ENCODE peak calls at places on chromosomes 6 and 20, in six cellular contexts. One of them, this sample, is unnamed.

GRCh38 chr6:71405416-71405815 is 116.8 kb downstream of the OGFRL1 start:
- ATAC-seq in gastroesophageal sphincter: no peak
- ATAC-seq in right cardiac atrium: no peak
- ATAC-seq in stimulated activated naive CD8-positive, alpha-beta T cell treated with anti-CD3 and anti-CD28 coated beads, Interleukin-15, amount 100 ng/mL, for 72 hours: no peak
- ATAC-seq in lung: no peak
- ATAC-seq in activated naive CD8-positive, alpha-beta T cell treated with anti-CD3 and anti-CD28 coated beads, Interleukin-2, amount 50 U/mL, for 24 hours: no peak
- ATAC-seq in this sample: no peak

GRCh38 chr6:113015249-113015648 is 668.1 kb downstream of the RFPL4B start:
- ATAC-seq in gastroesophageal sphincter: no peak
- ATAC-seq in right cardiac atrium: no peak
- ATAC-seq in stimulated activated naive CD8-positive, alpha-beta T cell treated with anti-CD3 and anti-CD28 coated beads, Interleukin-15, amount 100 ng/mL, for 72 hours: no peak
- ATAC-seq in lung: no peak
- ATAC-seq in activated naive CD8-positive, alpha-beta T cell treated with anti-CD3 and anti-CD28 coated beads, Interleukin-2, amount 50 U/mL, for 24 hours: no peak
- ATAC-seq in this sample: no peak

GRCh38 chr6:136989591-136990578 is 54.9 kb downstream of the IL20RA start:
- ATAC-seq in gastroesophageal sphincter: peak
- ATAC-seq in right cardiac atrium: peak
- ATAC-seq in stimulated activated naive CD8-positive, alpha-beta T cell treated with anti-CD3 and anti-CD28 coated beads, Interleukin-15, amount 100 ng/mL, for 72 hours: peak
- ATAC-seq in lung: peak
- ATAC-seq in activated naive CD8-positive, alpha-beta T cell treated with anti-CD3 and anti-CD28 coated beads, Interleukin-2, amount 50 U/mL, for 24 hours: peak
- ATAC-seq in this sample: peak

GRCh38 chr6:111096246-111096645 is 8.9 kb downstream of the SLC16A10 start:
- ATAC-seq in gastroesophageal sphincter: no peak
- ATAC-seq in right cardiac atrium: no peak
- ATAC-seq in stimulated activated naive CD8-positive, alpha-beta T cell treated with anti-CD3 and anti-CD28 coated beads, Interleukin-15, amount 100 ng/mL, for 72 hours: peak
- ATAC-seq in lung: no peak
- ATAC-seq in activated naive CD8-positive, alpha-beta T cell treated with anti-CD3 and anti-CD28 coated beads, Interleukin-2, amount 50 U/mL, for 24 hours: no peak
- ATAC-seq in this sample: no peak

GRCh38 chr20:48728042-48728837 is 99.6 kb downstream of the PREX1 start:
- ATAC-seq in gastroesophageal sphincter: no peak
- ATAC-seq in right cardiac atrium: no peak
- ATAC-seq in stimulated activated naive CD8-positive, alpha-beta T cell treated with anti-CD3 and anti-CD28 coated beads, Interleukin-15, amount 100 ng/mL, for 72 hours: no peak
- ATAC-seq in lung: no peak
- ATAC-seq in activated naive CD8-positive, alpha-beta T cell treated with anti-CD3 and anti-CD28 coated beads, Interleukin-2, amount 50 U/mL, for 24 hours: no peak
- ATAC-seq in this sample: no peak

GRCh38 chr6:136525586-136526195 is 24.5 kb downstream of the MAP7 start:
- ATAC-seq in gastroesophageal sphincter: no peak
- ATAC-seq in right cardiac atrium: no peak
- ATAC-seq in stimulated activated naive CD8-positive, alpha-beta T cell treated with anti-CD3 and anti-CD28 coated beads, Interleukin-15, amount 100 ng/mL, for 72 hours: no peak
- ATAC-seq in lung: no peak
- ATAC-seq in activated naive CD8-positive, alpha-beta T cell treated with anti-CD3 and anti-CD28 coated beads, Interleukin-2, amount 50 U/mL, for 24 hours: peak
- ATAC-seq in this sample: no peak

GRCh38 chr6:157946053-157946617 is 35.5 kb upstream of the SYNJ2 start:
- ATAC-seq in gastroesophageal sphincter: no peak
- ATAC-seq in right cardiac atrium: peak
- ATAC-seq in stimulated activated naive CD8-positive, alpha-beta T cell treated with anti-CD3 and anti-CD28 coated beads, Interleukin-15, amount 100 ng/mL, for 72 hours: no peak
- ATAC-seq in lung: no peak
- ATAC-seq in activated naive CD8-positive, alpha-beta T cell treated with anti-CD3 and anti-CD28 coated beads, Interleukin-2, amount 50 U/mL, for 24 hours: no peak
- ATAC-seq in this sample: no peak

GRCh38 chr20:15561707-15562106 is 1011.5 kb downstream of the KIF16B start:
- ATAC-seq in gastroesophageal sphincter: no peak
- ATAC-seq in right cardiac atrium: no peak
- ATAC-seq in stimulated activated naive CD8-positive, alpha-beta T cell treated with anti-CD3 and anti-CD28 coated beads, Interleukin-15, amount 100 ng/mL, for 72 hours: no peak
- ATAC-seq in lung: no peak
- ATAC-seq in activated naive CD8-positive, alpha-beta T cell treated with anti-CD3 and anti-CD28 coated beads, Interleukin-2, amount 50 U/mL, for 24 hours: no peak
- ATAC-seq in this sample: no peak

GRCh38 chr20:56630086-56630493 is 984 bp downstream of the TFAP2C start:
- ATAC-seq in gastroesophageal sphincter: peak
- ATAC-seq in right cardiac atrium: peak
- ATAC-seq in stimulated activated naive CD8-positive, alpha-beta T cell treated with anti-CD3 and anti-CD28 coated beads, Interleukin-15, amount 100 ng/mL, for 72 hours: peak
- ATAC-seq in lung: peak
- ATAC-seq in activated naive CD8-positive, alpha-beta T cell treated with anti-CD3 and anti-CD28 coated beads, Interleukin-2, amount 50 U/mL, for 24 hours: no peak
- ATAC-seq in this sample: no peak

GRCh38 chr20:18006684-18007083 is 37.9 kb downstream of the MGME1 start:
- ATAC-seq in gastroesophageal sphincter: no peak
- ATAC-seq in right cardiac atrium: no peak
- ATAC-seq in stimulated activated naive CD8-positive, alpha-beta T cell treated with anti-CD3 and anti-CD28 coated beads, Interleukin-15, amount 100 ng/mL, for 72 hours: no peak
- ATAC-seq in lung: no peak
- ATAC-seq in activated naive CD8-positive, alpha-beta T cell treated with anti-CD3 and anti-CD28 coated beads, Interleukin-2, amount 50 U/mL, for 24 hours: no peak
- ATAC-seq in this sample: no peak

GRCh38 chr6:53244532-53244931 is 95.9 kb upstream of the GCM1 start:
- ATAC-seq in gastroesophageal sphincter: no peak
- ATAC-seq in right cardiac atrium: no peak
- ATAC-seq in stimulated activated naive CD8-positive, alpha-beta T cell treated with anti-CD3 and anti-CD28 coated beads, Interleukin-15, amount 100 ng/mL, for 72 hours: no peak
- ATAC-seq in lung: no peak
- ATAC-seq in activated naive CD8-positive, alpha-beta T cell treated with anti-CD3 and anti-CD28 coated beads, Interleukin-2, amount 50 U/mL, for 24 hours: no peak
- ATAC-seq in this sample: peak

GRCh38 chr6:151757506-151757955 is 50.0 kb upstream of the ESR1 start:
- ATAC-seq in gastroesophageal sphincter: peak
- ATAC-seq in right cardiac atrium: no peak
- ATAC-seq in stimulated activated naive CD8-positive, alpha-beta T cell treated with anti-CD3 and anti-CD28 coated beads, Interleukin-15, amount 100 ng/mL, for 72 hours: peak
- ATAC-seq in lung: no peak
- ATAC-seq in activated naive CD8-positive, alpha-beta T cell treated with anti-CD3 and anti-CD28 coated beads, Interleukin-2, amount 50 U/mL, for 24 hours: peak
- ATAC-seq in this sample: peak

GRCh38 chr6:122422614-122423267 is 23.3 kb downstream of the HSF2 start:
- ATAC-seq in gastroesophageal sphincter: no peak
- ATAC-seq in right cardiac atrium: no peak
- ATAC-seq in stimulated activated naive CD8-positive, alpha-beta T cell treated with anti-CD3 and anti-CD28 coated beads, Interleukin-15, amount 100 ng/mL, for 72 hours: peak
- ATAC-seq in lung: no peak
- ATAC-seq in activated naive CD8-positive, alpha-beta T cell treated with anti-CD3 and anti-CD28 coated beads, Interleukin-2, amount 50 U/mL, for 24 hours: peak
- ATAC-seq in this sample: no peak

GRCh38 chr6:135814043-135814442 is 37.5 kb upstream of the PDE7B start:
- ATAC-seq in gastroesophageal sphincter: no peak
- ATAC-seq in right cardiac atrium: no peak
- ATAC-seq in stimulated activated naive CD8-positive, alpha-beta T cell treated with anti-CD3 and anti-CD28 coated beads, Interleukin-15, amount 100 ng/mL, for 72 hours: no peak
- ATAC-seq in lung: no peak
- ATAC-seq in activated naive CD8-positive, alpha-beta T cell treated with anti-CD3 and anti-CD28 coated beads, Interleukin-2, amount 50 U/mL, for 24 hours: no peak
- ATAC-seq in this sample: no peak

GRCh38 chr6:6686748-6687601 is 98.5 kb downstream of the LY86 start:
- ATAC-seq in gastroesophageal sphincter: peak
- ATAC-seq in right cardiac atrium: peak
- ATAC-seq in stimulated activated naive CD8-positive, alpha-beta T cell treated with anti-CD3 and anti-CD28 coated beads, Interleukin-15, amount 100 ng/mL, for 72 hours: no peak
- ATAC-seq in lung: peak
- ATAC-seq in activated naive CD8-positive, alpha-beta T cell treated with anti-CD3 and anti-CD28 coated beads, Interleukin-2, amount 50 U/mL, for 24 hours: no peak
- ATAC-seq in this sample: no peak

GRCh38 chr20:47036091-47036880 is 141.6 kb downstream of the EYA2 start:
- ATAC-seq in gastroesophageal sphincter: no peak
- ATAC-seq in right cardiac atrium: peak
- ATAC-seq in stimulated activated naive CD8-positive, alpha-beta T cell treated with anti-CD3 and anti-CD28 coated beads, Interleukin-15, amount 100 ng/mL, for 72 hours: no peak
- ATAC-seq in lung: no peak
- ATAC-seq in activated naive CD8-positive, alpha-beta T cell treated with anti-CD3 and anti-CD28 coated beads, Interleukin-2, amount 50 U/mL, for 24 hours: no peak
- ATAC-seq in this sample: no peak

GRCh38 chr20:44480097-44480496 is 4.4 kb downstream of the TTPAL start:
- ATAC-seq in gastroesophageal sphincter: no peak
- ATAC-seq in right cardiac atrium: no peak
- ATAC-seq in stimulated activated naive CD8-positive, alpha-beta T cell treated with anti-CD3 and anti-CD28 coated beads, Interleukin-15, amount 100 ng/mL, for 72 hours: no peak
- ATAC-seq in lung: no peak
- ATAC-seq in activated naive CD8-positive, alpha-beta T cell treated with anti-CD3 and anti-CD28 coated beads, Interleukin-2, amount 50 U/mL, for 24 hours: no peak
- ATAC-seq in this sample: no peak

GRCh38 chr6:37512400-37512958 is 12.8 kb upstream of the CCDC167 start:
- ATAC-seq in gastroesophageal sphincter: no peak
- ATAC-seq in right cardiac atrium: no peak
- ATAC-seq in stimulated activated naive CD8-positive, alpha-beta T cell treated with anti-CD3 and anti-CD28 coated beads, Interleukin-15, amount 100 ng/mL, for 72 hours: no peak
- ATAC-seq in lung: no peak
- ATAC-seq in activated naive CD8-positive, alpha-beta T cell treated with anti-CD3 and anti-CD28 coated beads, Interleukin-2, amount 50 U/mL, for 24 hours: no peak
- ATAC-seq in this sample: no peak

GRCh38 chr6:33692760-33693158 is 18.7 kb downstream of the UQCC2 start:
- ATAC-seq in gastroesophageal sphincter: no peak
- ATAC-seq in right cardiac atrium: no peak
- ATAC-seq in stimulated activated naive CD8-positive, alpha-beta T cell treated with anti-CD3 and anti-CD28 coated beads, Interleukin-15, amount 100 ng/mL, for 72 hours: peak
- ATAC-seq in lung: no peak
- ATAC-seq in activated naive CD8-positive, alpha-beta T cell treated with anti-CD3 and anti-CD28 coated beads, Interleukin-2, amount 50 U/mL, for 24 hours: peak
- ATAC-seq in this sample: peak

GRCh38 chr6:130513770-130514169 is 148.0 kb downstream of the TMEM200A start:
- ATAC-seq in gastroesophageal sphincter: no peak
- ATAC-seq in right cardiac atrium: no peak
- ATAC-seq in stimulated activated naive CD8-positive, alpha-beta T cell treated with anti-CD3 and anti-CD28 coated beads, Interleukin-15, amount 100 ng/mL, for 72 hours: peak
- ATAC-seq in lung: peak
- ATAC-seq in activated naive CD8-positive, alpha-beta T cell treated with anti-CD3 and anti-CD28 coated beads, Interleukin-2, amount 50 U/mL, for 24 hours: peak
- ATAC-seq in this sample: peak

GRCh38 chr6:24949020-24949569 is 13.3 kb upstream of the RIPOR2 start:
- ATAC-seq in gastroesophageal sphincter: no peak
- ATAC-seq in right cardiac atrium: no peak
- ATAC-seq in stimulated activated naive CD8-positive, alpha-beta T cell treated with anti-CD3 and anti-CD28 coated beads, Interleukin-15, amount 100 ng/mL, for 72 hours: peak
- ATAC-seq in lung: no peak
- ATAC-seq in activated naive CD8-positive, alpha-beta T cell treated with anti-CD3 and anti-CD28 coated beads, Interleukin-2, amount 50 U/mL, for 24 hours: peak
- ATAC-seq in this sample: peak

GRCh38 chr20:57391439-57392129 is 388 bp downstream of the RBM38 start:
- ATAC-seq in gastroesophageal sphincter: peak
- ATAC-seq in right cardiac atrium: no peak
- ATAC-seq in stimulated activated naive CD8-positive, alpha-beta T cell treated with anti-CD3 and anti-CD28 coated beads, Interleukin-15, amount 100 ng/mL, for 72 hours: peak
- ATAC-seq in lung: no peak
- ATAC-seq in activated naive CD8-positive, alpha-beta T cell treated with anti-CD3 and anti-CD28 coated beads, Interleukin-2, amount 50 U/mL, for 24 hours: peak
- ATAC-seq in this sample: peak

GRCh38 chr6:136326038-136326561 is 36.5 kb upstream of the BCLAF1 start:
- ATAC-seq in gastroesophageal sphincter: no peak
- ATAC-seq in right cardiac atrium: peak
- ATAC-seq in stimulated activated naive CD8-positive, alpha-beta T cell treated with anti-CD3 and anti-CD28 coated beads, Interleukin-15, amount 100 ng/mL, for 72 hours: no peak
- ATAC-seq in lung: no peak
- ATAC-seq in activated naive CD8-positive, alpha-beta T cell treated with anti-CD3 and anti-CD28 coated beads, Interleukin-2, amount 50 U/mL, for 24 hours: no peak
- ATAC-seq in this sample: no peak